ENCODE peak calls at places on chromosome 5, in six cellular contexts. X, N, G, M, E and Z are unnamed samples.

GRCh38 chr5:129460121-129460950 is at the start of gene ADAMTS19:
- DNase-seq in X (no peak), N (peak), G (peak), M (peak), E (no peak), Z (no peak)

GRCh38 chr5:5480481-5481111 is 58.1 kb downstream of the ICE1 start:
- DNase-seq in X (no peak), N (no peak), G (no peak), M (no peak), E (no peak), Z (no peak)

GRCh38 chr5:146805099-146805498 is 73.5 kb downstream of the PPP2R2B start:
- DNase-seq in X (peak), N (no peak), G (no peak), M (no peak), E (no peak), Z (no peak)

GRCh38 chr5:180872419-180872818 is 11.3 kb upstream of the ZFP62 start:
- DNase-seq in X (no peak), N (no peak), G (no peak), M (no peak), E (no peak), Z (no peak)

GRCh38 chr5:5353681-5354080 is 68.8 kb upstream of the ICE1 start:
- DNase-seq in X (no peak), N (no peak), G (no peak), M (no peak), E (no peak), Z (no peak)

GRCh38 chr5:16777432-16777831 is 158.7 kb downstream of the MYO10 start:
- DNase-seq in X (no peak), N (no peak), G (no peak), M (no peak), E (no peak), Z (no peak)

GRCh38 chr5:1003296-1003937 is 5.2 kb upstream of the NKD2 start:
- DNase-seq in X (no peak), N (no peak), G (no peak), M (no peak), E (no peak), Z (no peak)

GRCh38 chr5:133330956-133331355 is 279.1 kb downstream of the HSPA4 start:
- DNase-seq in X (no peak), N (no peak), G (no peak), M (no peak), E (no peak), Z (no peak)

GRCh38 chr5:1012316-1012841 is 3.8 kb downstream of the NKD2 start:
- DNase-seq in X (no peak), N (no peak), G (no peak), M (no peak), E (no peak), Z (no peak)

GRCh38 chr5:137147346-137147745 is 351.8 kb downstream of the SPOCK1 start:
- DNase-seq in X (no peak), N (no peak), G (no peak), M (no peak), E (no peak), Z (no peak)

GRCh38 chr5:65329266-65329665 is 152.5 kb downstream of the ADAMTS6 start:
- DNase-seq in X (no peak), N (no peak), G (no peak), M (no peak), E (no peak), Z (no peak)